ENCODE peak calls at places on chromosomes 16 and 17, in five cellular contexts. R, F, K, M and O are unnamed samples.

GRCh38 chr16:65212240-65212639 is 90.4 kb upstream of the CDH11 start:
- DNase-seq in R (no peak), F (no peak), K (no peak), M (no peak), O (no peak)

GRCh38 chr17:41962768-41963434 is 3.7 kb upstream of the CNP start:
- DNase-seq in R (peak; percentile 79), F (peak; percentile 84), K (peak; percentile 84), M (no peak), O (peak; percentile 85)

GRCh38 chr16:35731341-35732040 is 2272.1 kb downstream of the TP53TG3F start:
- DNase-seq in R (no peak), F (no peak), K (no peak), M (no peak), O (no peak)

GRCh38 chr17:41496803-41497484 is 7.2 kb upstream of the KRT36 start:
- DNase-seq in R (peak; percentile 86), F (peak; percentile 67), K (peak; percentile 53), M (no peak), O (peak; percentile 71)

GRCh38 chr17:31158741-31159377 is 64.1 kb downstream of the NF1 start:
- DNase-seq in R (no peak), F (no peak), K (no peak), M (no peak), O (peak; percentile 8)

GRCh38 chr16:59654455-59654854 is 920.3 kb upstream of the GOT2 start:
- DNase-seq in R (no peak), F (no peak), K (no peak), M (no peak), O (no peak)

GRCh38 chr17:64063088-64063487 is 42.7 kb upstream of the ICAM2 start:
- DNase-seq in R (no peak), F (peak; percentile 60), K (no peak), M (no peak), O (no peak)

GRCh38 chr17:81003711-81004335 is 12.2 kb downstream of the CHMP6 start:
- DNase-seq in R (peak; percentile 56), F (no peak), K (no peak), M (no peak), O (peak; percentile 46)

GRCh38 chr17:27810211-27810901 is 10.0 kb upstream of the NOS2 start:
- DNase-seq in R (no peak), F (no peak), K (no peak), M (no peak), O (peak; percentile 63)

GRCh38 chr17:79622776-79623175 is 11.9 kb upstream of the RBFOX3 start:
- DNase-seq in R (no peak), F (no peak), K (peak; percentile 2), M (no peak), O (no peak)

GRCh38 chr17:7238418-7239090 is 703 bp downstream of the PHF23 start:
- DNase-seq in R (peak; percentile 75), F (peak; percentile 48), K (no peak), M (no peak), O (no peak)

GRCh38 chr17:21106316-21106715 is 20.4 kb upstream of the DHRS7B start:
- DNase-seq in R (no peak), F (no peak), K (no peak), M (no peak), O (no peak)

GRCh38 chr17:73007447-73007846 is 85.0 kb downstream of the SLC39A11 start:
- DNase-seq in R (no peak), F (no peak), K (peak; percentile 38), M (no peak), O (no peak)

GRCh38 chr16:30805370-30806169 is 18.6 kb upstream of the ZNF629 start:
- DNase-seq in R (peak; percentile 94), F (no peak), K (peak; percentile 88), M (peak; percentile 46), O (peak; percentile 61)
- TF ChIP-seq CTCF in R (no peak), F (no peak), K (no peak), M (no peak), O (no peak)

GRCh38 chr16:83928341-83929055 is 24.5 kb upstream of the OSGIN1 start:
- DNase-seq in R (peak; percentile 81), F (no peak), K (no peak), M (no peak), O (no peak)

GRCh38 chr16:83925095-83925905 is 26.4 kb downstream of the MLYCD start:
- DNase-seq in R (no peak), F (no peak), K (no peak), M (no peak), O (no peak)

GRCh38 chr16:83924686-83925085 is 25.8 kb downstream of the MLYCD start:
- DNase-seq in R (no peak), F (no peak), K (no peak), M (no peak), O (no peak)

GRCh38 chr16:83925957-83926725 is 26.9 kb upstream of the OSGIN1 start:
- DNase-seq in R (no peak), F (no peak), K (no peak), M (no peak), O (no peak)

GRCh38 chr16:83926726-83927397 is 26.2 kb upstream of the OSGIN1 start:
- DNase-seq in R (peak; percentile 89), F (peak; percentile 45), K (peak; percentile 79), M (peak; percentile 38), O (peak; percentile 87)
- TF ChIP-seq CTCF in R (peak; percentile 99), F (peak; percentile 87), K (peak; percentile 93), M (peak; percentile 91), O (peak; percentile 95)

GRCh38 chr16:10981697-10982216 is 37.4 kb downstream of the CLEC16A start:
- DNase-seq in R (no peak), F (peak; percentile 81), K (no peak), M (no peak), O (peak; percentile 57)
- TF ChIP-seq CTCF in R (peak; percentile 16), F (peak; percentile 94), K (no peak), M (no peak), O (peak; percentile 75)

GRCh38 chr17:9467518-9467917 is 108.1 kb downstream of the STX8 start:
- DNase-seq in R (no peak), F (no peak), K (no peak), M (no peak), O (no peak)
- TF ChIP-seq CTCF in R (no peak), F (no peak), K (no peak), M (no peak), O (no peak)

GRCh38 chr17:55303701-55304145 is 39.0 kb downstream of the HLF start:
- DNase-seq in R (peak; percentile 56), F (no peak), K (no peak), M (no peak), O (no peak)
- TF ChIP-seq CTCF in R (no peak), F (no peak), K (no peak), M (no peak), O (no peak)